ENCODE peak calls at places on chromosomes 13 and 19, in eight cellular contexts. One of them, this sample, is unnamed.

GRCh38 chr13:24688901-24689300 is 8.7 kb downstream of the ATP12A start:
- DNase-seq in DMS 273 treated with DMSO at 0.1 percent for 48 hours: no peak
- DNase-seq in lower lobe of right lung: no peak
- DNase-seq in activated T-helper 1 cell treated with anti-CD3 and anti-CD28 coated beads, Interleukin-12 subunit alpha, Interleukin-12 subunit beta, Interleukin-2, Interleukin-4 antibody, amounts not matched to agents 30 ng/mL and 10 ng/mL and 1 ng/mL, durations not matched to agents 14 hours and 24 hours and 36 hours: no peak
- DNase-seq in HS-5: no peak
- DNase-seq in cardiac muscle cell: no peak
- DNase-seq in PC-3: no peak
- DNase-seq in posterior vena cava: no peak
- DNase-seq in this sample: no peak

GRCh38 chr19:2207991-2208860 is 27.9 kb downstream of the PLEKHJ1 start:
- DNase-seq in activated T-helper 1 cell treated with anti-CD3 and anti-CD28 coated beads, Interleukin-12 subunit alpha, Interleukin-12 subunit beta, Interleukin-2, Interleukin-4 antibody, amounts not matched to agents 30 ng/mL and 10 ng/mL and 1 ng/mL, durations not matched to agents 14 hours and 24 hours and 36 hours: no peak
- DNase-seq in PC-3: no peak
- DNase-seq in lower lobe of right lung: no peak
- DNase-seq in cardiac muscle cell: peak
- DNase-seq in posterior vena cava: peak
- DNase-seq in DMS 273 treated with DMSO at 0.1 percent for 48 hours: no peak
- DNase-seq in HS-5: peak
- DNase-seq in this sample: peak

GRCh38 chr13:48132961-48133360 is 38.1 kb upstream of the MED4 start:
- DNase-seq in activated T-helper 1 cell treated with anti-CD3 and anti-CD28 coated beads, Interleukin-12 subunit alpha, Interleukin-12 subunit beta, Interleukin-2, Interleukin-4 antibody, amounts not matched to agents 30 ng/mL and 10 ng/mL and 1 ng/mL, durations not matched to agents 14 hours and 24 hours and 36 hours: no peak
- DNase-seq in PC-3: no peak
- DNase-seq in lower lobe of right lung: no peak
- DNase-seq in cardiac muscle cell: no peak
- DNase-seq in HS-5: no peak
- DNase-seq in DMS 273 treated with DMSO at 0.1 percent for 48 hours: peak
- DNase-seq in posterior vena cava: no peak
- DNase-seq in this sample: no peak

GRCh38 chr13:72643339-72643989 is 84.0 kb downstream of the MZT1 start:
- DNase-seq in DMS 273 treated with DMSO at 0.1 percent for 48 hours: no peak
- DNase-seq in HS-5: no peak
- DNase-seq in posterior vena cava: no peak
- DNase-seq in lower lobe of right lung: peak
- DNase-seq in cardiac muscle cell: peak
- DNase-seq in activated T-helper 1 cell treated with anti-CD3 and anti-CD28 coated beads, Interleukin-12 subunit alpha, Interleukin-12 subunit beta, Interleukin-2, Interleukin-4 antibody, amounts not matched to agents 30 ng/mL and 10 ng/mL and 1 ng/mL, durations not matched to agents 14 hours and 24 hours and 36 hours: peak
- DNase-seq in PC-3: peak
- DNase-seq in this sample: peak

GRCh38 chr19:57655443-57655842 is 13.3 kb upstream of the ZSCAN4 start:
- DNase-seq in HS-5: no peak
- DNase-seq in lower lobe of right lung: no peak
- DNase-seq in cardiac muscle cell: no peak
- DNase-seq in PC-3: no peak
- DNase-seq in DMS 273 treated with DMSO at 0.1 percent for 48 hours: no peak
- DNase-seq in posterior vena cava: no peak
- DNase-seq in activated T-helper 1 cell treated with anti-CD3 and anti-CD28 coated beads, Interleukin-12 subunit alpha, Interleukin-12 subunit beta, Interleukin-2, Interleukin-4 antibody, amounts not matched to agents 30 ng/mL and 10 ng/mL and 1 ng/mL, durations not matched to agents 14 hours and 24 hours and 36 hours: no peak
- DNase-seq in this sample: no peak

GRCh38 chr19:35320285-35320706 is 8.7 kb upstream of the CD22 start:
- DNase-seq in posterior vena cava: no peak
- DNase-seq in DMS 273 treated with DMSO at 0.1 percent for 48 hours: no peak
- DNase-seq in lower lobe of right lung: no peak
- DNase-seq in HS-5: no peak
- DNase-seq in PC-3: no peak
- DNase-seq in cardiac muscle cell: no peak
- DNase-seq in activated T-helper 1 cell treated with anti-CD3 and anti-CD28 coated beads, Interleukin-12 subunit alpha, Interleukin-12 subunit beta, Interleukin-2, Interleukin-4 antibody, amounts not matched to agents 30 ng/mL and 10 ng/mL and 1 ng/mL, durations not matched to agents 14 hours and 24 hours and 36 hours: no peak
- DNase-seq in this sample: no peak

GRCh38 chr19:32814046-32814445 is 55.5 kb downstream of the SLC7A9 start:
- DNase-seq in HS-5: no peak
- DNase-seq in PC-3: no peak
- DNase-seq in activated T-helper 1 cell treated with anti-CD3 and anti-CD28 coated beads, Interleukin-12 subunit alpha, Interleukin-12 subunit beta, Interleukin-2, Interleukin-4 antibody, amounts not matched to agents 30 ng/mL and 10 ng/mL and 1 ng/mL, durations not matched to agents 14 hours and 24 hours and 36 hours: no peak
- DNase-seq in posterior vena cava: no peak
- DNase-seq in lower lobe of right lung: no peak
- DNase-seq in DMS 273 treated with DMSO at 0.1 percent for 48 hours: no peak
- DNase-seq in cardiac muscle cell: no peak
- DNase-seq in this sample: no peak

GRCh38 chr13:102091231-102091630 is 310.6 kb downstream of the FGF14 start:
- DNase-seq in activated T-helper 1 cell treated with anti-CD3 and anti-CD28 coated beads, Interleukin-12 subunit alpha, Interleukin-12 subunit beta, Interleukin-2, Interleukin-4 antibody, amounts not matched to agents 30 ng/mL and 10 ng/mL and 1 ng/mL, durations not matched to agents 14 hours and 24 hours and 36 hours: no peak
- DNase-seq in posterior vena cava: no peak
- DNase-seq in cardiac muscle cell: no peak
- DNase-seq in DMS 273 treated with DMSO at 0.1 percent for 48 hours: peak
- DNase-seq in lower lobe of right lung: no peak
- DNase-seq in PC-3: peak
- DNase-seq in HS-5: peak
- DNase-seq in this sample: no peak

GRCh38 chr19:10222201-10222890 is 8.8 kb downstream of the S1PR2 start:
- DNase-seq in lower lobe of right lung: no peak
- DNase-seq in cardiac muscle cell: no peak
- DNase-seq in DMS 273 treated with DMSO at 0.1 percent for 48 hours: no peak
- DNase-seq in PC-3: no peak
- DNase-seq in activated T-helper 1 cell treated with anti-CD3 and anti-CD28 coated beads, Interleukin-12 subunit alpha, Interleukin-12 subunit beta, Interleukin-2, Interleukin-4 antibody, amounts not matched to agents 30 ng/mL and 10 ng/mL and 1 ng/mL, durations not matched to agents 14 hours and 24 hours and 36 hours: no peak
- DNase-seq in posterior vena cava: no peak
- DNase-seq in HS-5: no peak
- DNase-seq in this sample: no peak

GRCh38 chr13:113979791-113980471 is 6.1 kb upstream of the C13orf46 start:
- DNase-seq in DMS 273 treated with DMSO at 0.1 percent for 48 hours: no peak
- DNase-seq in HS-5: no peak
- DNase-seq in posterior vena cava: peak
- DNase-seq in PC-3: no peak
- DNase-seq in lower lobe of right lung: peak
- DNase-seq in activated T-helper 1 cell treated with anti-CD3 and anti-CD28 coated beads, Interleukin-12 subunit alpha, Interleukin-12 subunit beta, Interleukin-2, Interleukin-4 antibody, amounts not matched to agents 30 ng/mL and 10 ng/mL and 1 ng/mL, durations not matched to agents 14 hours and 24 hours and 36 hours: no peak
- DNase-seq in cardiac muscle cell: no peak
- DNase-seq in this sample: no peak

GRCh38 chr19:44548736-44549135 is 19.3 kb upstream of the CEACAM20 start:
- DNase-seq in posterior vena cava: no peak
- DNase-seq in activated T-helper 1 cell treated with anti-CD3 and anti-CD28 coated beads, Interleukin-12 subunit alpha, Interleukin-12 subunit beta, Interleukin-2, Interleukin-4 antibody, amounts not matched to agents 30 ng/mL and 10 ng/mL and 1 ng/mL, durations not matched to agents 14 hours and 24 hours and 36 hours: no peak
- DNase-seq in PC-3: peak
- DNase-seq in HS-5: peak
- DNase-seq in DMS 273 treated with DMSO at 0.1 percent for 48 hours: no peak
- DNase-seq in cardiac muscle cell: peak
- DNase-seq in lower lobe of right lung: no peak
- DNase-seq in this sample: no peak

GRCh38 chr19:5809053-5809452 is 4.2 kb downstream of the NRTN start:
- DNase-seq in posterior vena cava: no peak
- DNase-seq in activated T-helper 1 cell treated with anti-CD3 and anti-CD28 coated beads, Interleukin-12 subunit alpha, Interleukin-12 subunit beta, Interleukin-2, Interleukin-4 antibody, amounts not matched to agents 30 ng/mL and 10 ng/mL and 1 ng/mL, durations not matched to agents 14 hours and 24 hours and 36 hours: no peak
- DNase-seq in DMS 273 treated with DMSO at 0.1 percent for 48 hours: no peak
- DNase-seq in PC-3: no peak
- DNase-seq in HS-5: no peak
- DNase-seq in cardiac muscle cell: peak
- DNase-seq in lower lobe of right lung: no peak
- DNase-seq in this sample: no peak

GRCh38 chr13:102846261-102847015 is 606 bp downstream of the ERCC5 start:
- DNase-seq in PC-3: peak
- DNase-seq in posterior vena cava: peak
- DNase-seq in DMS 273 treated with DMSO at 0.1 percent for 48 hours: peak
- DNase-seq in cardiac muscle cell: peak
- DNase-seq in HS-5: no peak
- DNase-seq in lower lobe of right lung: peak
- DNase-seq in activated T-helper 1 cell treated with anti-CD3 and anti-CD28 coated beads, Interleukin-12 subunit alpha, Interleukin-12 subunit beta, Interleukin-2, Interleukin-4 antibody, amounts not matched to agents 30 ng/mL and 10 ng/mL and 1 ng/mL, durations not matched to agents 14 hours and 24 hours and 36 hours: peak
- DNase-seq in this sample: peak

GRCh38 chr19:43695985-43696729 is 19.7 kb upstream of the IRGC start:
- DNase-seq in lower lobe of right lung: no peak
- DNase-seq in activated T-helper 1 cell treated with anti-CD3 and anti-CD28 coated beads, Interleukin-12 subunit alpha, Interleukin-12 subunit beta, Interleukin-2, Interleukin-4 antibody, amounts not matched to agents 30 ng/mL and 10 ng/mL and 1 ng/mL, durations not matched to agents 14 hours and 24 hours and 36 hours: no peak
- DNase-seq in DMS 273 treated with DMSO at 0.1 percent for 48 hours: no peak
- DNase-seq in posterior vena cava: no peak
- DNase-seq in HS-5: no peak
- DNase-seq in cardiac muscle cell: no peak
- DNase-seq in PC-3: no peak
- DNase-seq in this sample: no peak

GRCh38 chr19:3610745-3611717 is 4.4 kb upstream of the TBXA2R start:
- DNase-seq in cardiac muscle cell: no peak
- DNase-seq in PC-3: no peak
- DNase-seq in lower lobe of right lung: no peak
- DNase-seq in posterior vena cava: no peak
- DNase-seq in HS-5: no peak
- DNase-seq in DMS 273 treated with DMSO at 0.1 percent for 48 hours: no peak
- DNase-seq in activated T-helper 1 cell treated with anti-CD3 and anti-CD28 coated beads, Interleukin-12 subunit alpha, Interleukin-12 subunit beta, Interleukin-2, Interleukin-4 antibody, amounts not matched to agents 30 ng/mL and 10 ng/mL and 1 ng/mL, durations not matched to agents 14 hours and 24 hours and 36 hours: no peak
- DNase-seq in this sample: no peak

This sample was measured in body of pancreas.